ENCODE peak calls at places on chromosomes 3 and 15, in four cellular contexts. K, J, M and X are unnamed samples.

GRCh38 chr3:113140876-113141275 is 70.5 kb upstream of the BOC start:
- DNase-seq in K (no peak), J (peak), M (peak), X (peak)

GRCh38 chr3:129533406-129533805 is 5.0 kb downstream of the RHO start:
- DNase-seq in K (no peak), J (no peak), M (no peak), X (no peak)

GRCh38 chr15:98025237-98025636 is 64.7 kb downstream of the ARRDC4 start:
- DNase-seq in K (no peak), J (no peak), M (peak), X (peak)

GRCh38 chr3:192745150-192745549 is 17.8 kb upstream of the FGF12 start:
- DNase-seq in K (no peak), J (no peak), M (no peak), X (no peak)

GRCh38 chr3:50010959-50011358 is 71.0 kb downstream of the RBM6 start:
- DNase-seq in K (no peak), J (no peak), M (no peak), X (no peak)

GRCh38 chr15:63718590-63719035 is 115.1 kb downstream of the HERC1 start:
- DNase-seq in K (no peak), J (no peak), M (peak), X (peak)

GRCh38 chr15:34336947-34337556 is 529 bp downstream of the SLC12A6 start:
- DNase-seq in K (no peak), J (peak), M (no peak), X (no peak)

GRCh38 chr3:79490165-79491028 is 277.4 kb downstream of the ROBO1 start:
- DNase-seq in K (peak), J (no peak), M (peak), X (peak)

GRCh38 chr3:118907909-118908308 is 126.7 kb downstream of the IGSF11 start:
- DNase-seq in K (no peak), J (no peak), M (no peak), X (no peak)

GRCh38 chr15:29109762-29110161 is 159.9 kb downstream of the NSMCE3 start:
- DNase-seq in K (no peak), J (no peak), M (no peak), X (no peak)

GRCh38 chr3:112653209-112653871 is 12.4 kb upstream of the CCDC80 start:
- DNase-seq in K (no peak), J (no peak), M (peak), X (peak)

GRCh38 chr15:81015595-81016252 is 15.0 kb downstream of the TLNRD1 start:
- DNase-seq in K (no peak), J (no peak), M (no peak), X (no peak)

DNA sequence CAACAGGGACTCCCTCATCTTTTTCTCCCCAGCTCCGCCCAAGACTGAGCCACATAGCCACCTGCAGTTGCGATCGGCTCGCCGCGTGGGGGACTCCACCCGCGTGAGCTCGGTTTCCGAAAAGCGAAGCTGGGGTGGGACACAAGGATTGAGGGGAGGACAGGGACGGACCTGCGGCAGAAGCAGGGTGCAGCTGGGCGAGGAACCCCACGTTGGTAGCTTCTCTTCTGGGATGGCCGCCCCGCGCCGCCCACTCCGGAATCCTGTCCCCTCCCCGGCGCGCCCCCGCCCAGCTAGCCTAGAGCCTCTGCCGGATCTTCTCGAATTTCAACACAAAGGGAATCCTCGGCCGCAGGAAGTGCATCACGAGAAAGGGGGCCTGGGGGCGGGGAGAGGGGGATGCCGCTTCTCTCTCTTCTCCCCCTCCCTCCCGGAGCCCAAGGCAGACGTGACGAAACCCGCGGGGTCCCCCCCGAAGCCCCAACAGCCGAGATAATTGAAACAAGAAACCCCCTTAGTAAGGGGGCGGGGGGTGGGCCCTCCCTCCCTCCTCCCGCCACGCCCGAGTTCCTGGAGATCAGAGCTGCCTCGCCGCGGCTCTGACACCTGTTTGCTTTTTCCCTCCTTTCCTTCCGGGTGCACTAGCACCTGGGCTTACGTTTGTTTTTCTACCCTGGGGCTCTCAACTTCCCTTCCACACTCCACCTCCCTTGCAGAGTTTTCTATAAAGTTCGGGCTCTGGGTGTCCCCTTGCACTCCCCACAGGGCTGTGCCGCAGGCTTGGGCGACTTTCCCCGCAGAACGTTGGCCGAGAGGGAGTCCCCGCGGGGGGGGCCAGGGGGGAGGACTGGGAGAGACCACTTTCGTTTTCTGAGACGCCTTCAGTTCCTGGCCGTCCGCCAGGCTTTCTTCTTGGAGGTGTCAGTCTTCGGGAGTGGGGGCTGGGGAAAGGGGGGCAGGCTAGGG is 1.3 kb upstream of the KCNH8 start:
- DNase-seq in K (peak), J (peak), M (peak), X (peak)
- TF ChIP-seq CTCF in K (peak), J (peak), M (no peak), X (peak)

GRCh38 chr15:57504599-57504940 is 87.1 kb upstream of the MYZAP start:
- DNase-seq in K (no peak), J (no peak), M (no peak), X (no peak)

GRCh38 chr15:57507111-57507510 is 84.6 kb upstream of the MYZAP start:
- DNase-seq in K (no peak), J (no peak), M (no peak), X (no peak)

GRCh38 chr15:57505949-57506391 is 85.7 kb upstream of the MYZAP start:
- DNase-seq in K (no peak), J (no peak), M (no peak), X (peak)

GRCh38 chr15:57505056-57505713 is 86.5 kb upstream of the MYZAP start:
- DNase-seq in K (no peak), J (no peak), M (peak), X (peak)

GRCh38 chr15:57506422-57506821 is 85.3 kb upstream of the MYZAP start:
- DNase-seq in K (no peak), J (no peak), M (peak), X (peak)
- TF ChIP-seq CTCF in K (no peak), J (no peak), M (no peak), X (peak)

GRCh38 chr3:23594066-23594465 is 211.7 kb upstream of the UBE2E1 start:
- DNase-seq in K (no peak), J (no peak), M (no peak), X (peak)

GRCh38 chr3:23591374-23591773 is 214.4 kb upstream of the UBE2E1 start:
- DNase-seq in K (no peak), J (no peak), M (no peak), X (no peak)

GRCh38 chr3:23590874-23591273 is 214.9 kb upstream of the UBE2E1 start:
- DNase-seq in K (no peak), J (no peak), M (no peak), X (no peak)

GRCh38 chr3:23592961-23593931 is 212.5 kb upstream of the UBE2E1 start:
- DNase-seq in K (no peak), J (no peak), M (no peak), X (no peak)

DNA sequence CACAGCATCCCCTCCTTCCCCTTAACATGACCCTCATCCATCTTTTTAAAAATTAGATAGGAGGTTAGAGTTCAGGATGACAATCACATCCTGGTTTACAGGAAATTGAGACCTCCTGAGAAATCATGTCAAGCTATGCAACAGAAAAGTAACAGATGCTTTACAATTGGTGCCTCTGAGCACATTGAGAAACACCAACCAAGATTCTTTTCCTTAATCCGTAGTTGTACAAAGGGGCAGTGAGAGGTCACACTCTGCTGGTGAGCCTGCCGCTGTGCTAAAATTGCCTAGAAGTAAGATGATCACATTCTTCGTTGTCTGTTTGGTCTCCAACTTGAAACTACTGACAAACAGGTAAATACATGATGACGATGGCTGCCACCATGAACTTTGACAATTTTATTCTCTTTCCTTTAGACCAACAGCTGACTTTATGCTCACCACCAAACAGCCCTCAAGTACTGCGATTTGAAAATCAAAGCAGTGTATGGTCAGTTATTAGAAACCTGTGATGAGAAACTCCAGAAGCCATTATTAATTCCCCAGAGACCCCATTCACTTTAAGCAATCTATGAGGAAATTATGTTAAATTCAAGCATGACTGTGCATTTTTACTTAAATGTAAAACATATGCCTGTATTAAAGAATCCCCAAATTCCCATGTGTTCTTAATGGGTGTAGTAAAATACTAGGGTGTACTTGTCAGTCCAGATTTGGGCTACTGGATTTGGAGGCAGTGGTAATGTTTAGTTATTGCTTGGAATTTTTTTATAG is 210.7 kb upstream of the UBE2E1 start:
- DNase-seq in K (no peak), J (no peak), M (no peak), X (peak)
- TF ChIP-seq CTCF in K (no peak), J (no peak), M (no peak), X (peak)

GRCh38 chr3:16516695-16517481 is 3.4 kb upstream of the RFTN1 start:
- DNase-seq in K (peak), J (peak), M (peak), X (peak)
- TF ChIP-seq CTCF in K (peak), J (no peak), M (peak), X (peak)

GRCh38 chr15:59377940-59378339 is 5.3 kb upstream of the MYO1E start:
- DNase-seq in K (no peak), J (no peak), M (no peak), X (no peak)

GRCh38 chr15:59379524-59379923 is 6.9 kb upstream of the MYO1E start:
- DNase-seq in K (no peak), J (no peak), M (no peak), X (no peak)

GRCh38 chr15:59373215-59373614 is 544 bp upstream of the MYO1E start:
- DNase-seq in K (no peak), J (no peak), M (no peak), X (no peak)

GRCh38 chr15:59378855-59379254 is 6.2 kb upstream of the MYO1E start:
- DNase-seq in K (no peak), J (no peak), M (no peak), X (no peak)

DNA sequence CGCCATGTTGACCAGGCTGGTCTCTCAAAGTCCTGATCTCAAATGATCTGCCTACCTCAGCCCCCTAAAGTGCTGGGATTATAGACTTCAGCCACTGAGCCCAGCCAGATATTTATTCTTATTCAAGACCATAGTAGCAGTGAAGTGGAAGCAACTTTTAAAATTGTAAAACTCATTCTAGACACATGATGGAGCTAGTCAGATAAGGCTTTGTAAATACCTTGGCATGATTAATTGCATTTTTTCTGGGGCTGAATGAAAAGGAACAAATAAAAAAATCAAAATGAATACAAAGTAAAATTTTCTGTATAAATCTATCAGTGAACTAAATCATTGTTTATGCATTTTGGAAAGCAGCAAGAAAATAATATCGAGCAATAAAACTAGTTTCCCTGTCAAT is 4.1 kb upstream of the MYO1E start:
- DNase-seq in K (no peak), J (no peak), M (no peak), X (peak)
- TF ChIP-seq CTCF in K (no peak), J (no peak), M (peak), X (no peak)

GRCh38 chr3:194333981-194334320 is 17.2 kb downstream of the CPN2 start:
- DNase-seq in K (no peak), J (no peak), M (no peak), X (no peak)
- TF ChIP-seq CTCF in K (no peak), J (peak), M (no peak), X (no peak)

DNA sequence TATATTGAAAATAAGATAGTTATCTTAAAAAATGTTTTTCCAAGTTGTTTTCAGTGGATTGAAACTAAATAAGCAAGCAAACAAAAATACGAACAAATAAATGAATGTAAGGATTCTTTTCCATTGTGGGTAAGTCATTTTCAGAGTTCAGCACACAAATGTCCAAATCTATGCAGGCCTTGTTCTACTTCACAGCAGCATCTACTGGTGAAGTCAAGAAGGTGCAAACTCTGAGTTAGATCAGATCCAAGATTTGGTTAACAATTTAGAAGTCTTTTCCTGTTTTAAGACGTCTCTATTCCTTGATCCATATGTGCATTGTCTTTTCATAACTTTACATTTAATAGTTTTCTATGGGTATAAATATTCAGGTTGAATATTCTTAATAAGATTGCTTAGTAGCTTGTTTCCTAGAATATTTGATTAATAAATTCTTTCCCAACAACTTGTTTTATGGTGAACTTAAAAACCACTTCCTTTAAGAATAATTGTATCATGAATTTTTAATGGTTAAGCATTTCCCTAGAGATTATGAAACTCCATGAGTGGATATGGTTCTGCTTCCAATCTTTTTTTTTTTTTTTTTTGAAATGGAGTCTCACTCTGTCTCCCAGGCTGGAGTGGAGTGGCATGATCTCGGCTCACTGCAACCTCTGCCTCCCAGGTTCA is 10.5 kb downstream of the PTX3 start:
- DNase-seq in K (no peak), J (no peak), M (peak), X (peak)
- TF ChIP-seq CTCF in K (no peak), J (no peak), M (peak), X (peak)

GRCh38 chr15:27683126-27683525 is 416.0 kb downstream of the OCA2 start:
- DNase-seq in K (no peak), J (no peak), M (no peak), X (no peak)
- TF ChIP-seq CTCF in K (no peak), J (no peak), M (no peak), X (no peak)